ENCODE peak calls at places on chromosomes 3 and 15, in nine cellular contexts. U is prostate gland, P is SK-N-SH, E is upper lobe of left lung, M is SK-N-MC, B is K562, W is GM12891, K is HepG2, G is HCT116. X is an unnamed sample.

GRCh38 chr15:28181386-28181785 is 82.3 kb upstream of the OCA2 start:
- DNase-seq in W (no peak), U (no peak), M (no peak), E (no peak), B (no peak), K (no peak), P (no peak), G (no peak), X (no peak)

GRCh38 chr3:5122741-5123706 is 932 bp downstream of the ARL8B start:
- DNase-seq in P (peak; percentile 62), W (no peak), E (peak; percentile 76), U (peak; percentile 46), G (no peak), M (no peak), B (peak; percentile 73), K (peak; percentile 54), X (peak; percentile 10)

GRCh38 chr3:155424041-155424605 is 130.6 kb upstream of the STRIT1 start:
- DNase-seq in B (no peak), K (no peak), W (no peak), P (no peak), E (no peak), G (no peak), M (no peak), U (no peak), X (no peak)

GRCh38 chr3:5002174-5002870 is 23.1 kb downstream of the BHLHE40 start:
- DNase-seq in B (peak; percentile 89), M (no peak), U (no peak), W (no peak), E (peak; percentile 18), G (no peak), P (no peak), K (no peak), X (no peak)

GRCh38 chr15:60591491-60592385 is 112.8 kb upstream of the ICE2 start:
- DNase-seq in B (no peak), E (peak; percentile 40), G (no peak), M (no peak), K (no peak), U (peak; percentile 27), P (peak; percentile 83), W (peak; percentile 46), X (peak; percentile 80)

GRCh38 chr15:98779463-98780071 is 131.2 kb downstream of the IGF1R start:
- DNase-seq in U (peak; percentile 60), P (peak; percentile 76), W (peak; percentile 30), E (peak; percentile 80), B (peak; percentile 76), K (peak; percentile 64), G (peak; percentile 49), M (no peak), X (peak; percentile 82)

GRCh38 chr3:113000691-113001090 is 9.9 kb downstream of the GTPBP8 start:
- DNase-seq in G (no peak), M (no peak), E (no peak), P (no peak), W (no peak), B (no peak), K (no peak), U (no peak), X (no peak)

GRCh38 chr3:102195198-102195948 is 239.4 kb upstream of the ZPLD1 start:
- DNase-seq in W (no peak), M (no peak), B (no peak), K (no peak), P (no peak), U (no peak), G (no peak), E (peak; percentile 78), X (no peak)

GRCh38 chr15:61994216-61994615 is 66.0 kb downstream of the VPS13C start:
- DNase-seq in B (no peak), M (no peak), P (no peak), K (no peak), G (no peak), E (no peak), U (no peak), W (no peak), X (no peak)

GRCh38 chr3:194030372-194030771 is 105.6 kb upstream of the HES1 start:
- DNase-seq in W (no peak), M (no peak), K (peak; percentile 43), U (no peak), B (no peak), G (no peak), P (no peak), E (no peak), X (no peak)

GRCh38 chr15:44710236-44711088 is 661 bp downstream of the PATL2 start:
- DNase-seq in M (no peak), U (peak; percentile 35), P (no peak), G (no peak), K (no peak), W (no peak), E (peak; percentile 71), B (peak; percentile 68), X (no peak)

GRCh38 chr3:184003187-184003967 is 14.3 kb downstream of the ABCC5 start:
- DNase-seq in P (no peak), G (no peak), M (no peak), E (no peak), U (no peak), B (no peak), K (no peak), W (no peak), X (no peak)

GRCh38 chr15:78804391-78804792 is 6.9 kb downstream of the ADAMTS7 start:
- DNase-seq in P (no peak), E (no peak), K (no peak), U (no peak), G (no peak), B (no peak), W (no peak), M (no peak), X (peak; percentile 46)

GRCh38 chr3:152922554-152922953 is 87.6 kb downstream of the P2RY1 start:
- DNase-seq in E (no peak), W (no peak), M (no peak), B (no peak), U (no peak), P (no peak), K (no peak), G (no peak), X (no peak)

GRCh38 chr3:152916753-152917279 is 81.9 kb downstream of the P2RY1 start:
- DNase-seq in G (no peak), U (no peak), K (no peak), B (no peak), M (no peak), E (no peak), P (no peak), W (no peak), X (no peak)

GRCh38 chr3:152915695-152916094 is 80.8 kb downstream of the P2RY1 start:
- DNase-seq in E (no peak), W (no peak), M (no peak), B (peak; percentile 49), U (no peak), G (no peak), K (no peak), P (no peak), X (no peak)

DNA sequence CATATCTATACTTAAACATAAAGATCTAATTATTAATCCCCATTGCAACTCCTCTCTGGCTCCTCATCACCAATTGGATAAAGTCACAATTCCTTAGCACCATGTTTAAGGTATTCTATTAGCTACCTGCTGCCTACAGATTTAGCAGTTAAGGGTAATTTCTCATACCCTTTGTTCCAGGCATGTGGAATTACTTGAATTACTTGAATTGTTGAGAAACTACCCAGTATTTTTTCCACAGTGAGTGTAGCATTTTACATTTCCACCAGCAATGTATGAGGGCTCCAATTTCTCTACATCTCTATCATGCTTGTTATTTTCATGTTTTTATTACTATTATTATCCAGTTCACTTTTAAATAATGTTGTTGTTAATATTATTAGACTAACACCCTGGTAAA is 86.4 kb downstream of the P2RY1 start:
- DNase-seq in P (no peak), U (no peak), B (no peak), G (no peak), K (no peak), W (no peak), E (no peak), M (no peak), X (no peak)
- TF ChIP-seq POLR2AphosphoS5 in P (no peak), U (no peak), B (no peak), G (no peak), K (no peak), W (no peak), E (no peak), M (no peak), X (no peak)

GRCh38 chr15:81274255-81274654 is 49.7 kb downstream of the STARD5 start:
- DNase-seq in K (no peak), P (no peak), B (no peak), U (no peak), E (no peak), W (no peak), G (no peak), M (no peak), X (no peak)
- TF ChIP-seq POLR2AphosphoS5 in K (no peak), P (no peak), B (no peak), U (no peak), E (no peak), W (no peak), G (no peak), M (no peak), X (no peak)

GRCh38 chr3:150783334-150783733 is 20.4 kb upstream of the SIAH2 start:
- DNase-seq in B (no peak), G (no peak), M (no peak), E (no peak), P (no peak), K (no peak), U (no peak), W (no peak), X (no peak)
- TF ChIP-seq POLR2AphosphoS5 in B (no peak), G (no peak), M (no peak), E (no peak), P (no peak), K (no peak), U (no peak), W (no peak), X (no peak)

DNA sequence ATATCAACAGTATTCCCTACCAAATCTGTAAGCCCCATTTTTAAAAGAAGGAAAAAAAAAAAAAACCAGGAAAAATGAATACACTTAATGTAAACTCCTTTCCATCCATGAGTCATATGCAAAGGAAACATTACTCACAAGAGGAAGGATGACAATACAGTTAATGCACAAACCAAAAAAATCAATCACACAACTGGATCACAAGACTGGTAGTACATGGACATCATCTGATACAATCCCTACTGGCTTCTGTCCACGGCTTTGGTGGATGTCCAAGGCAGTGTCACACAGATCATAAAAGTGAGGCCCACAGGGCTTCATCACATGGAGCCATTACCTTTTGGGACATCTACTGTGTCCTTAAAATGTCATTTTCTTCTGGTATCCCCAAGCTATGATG is 44.0 kb downstream of the SUCLG2 start:
- DNase-seq in P (no peak), W (no peak), M (no peak), E (no peak), G (no peak), B (no peak), U (no peak), K (peak; percentile 35), X (no peak)
- TF ChIP-seq POLR2AphosphoS5 in P (no peak), W (no peak), M (no peak), E (no peak), G (no peak), B (no peak), U (no peak), K (no peak), X (no peak)

GRCh38 chr3:96354106-96354505 is 460.3 kb upstream of the EPHA6 start:
- DNase-seq in B (no peak), M (no peak), E (no peak), W (no peak), U (no peak), P (no peak), G (no peak), K (no peak), X (no peak)

GRCh38 chr3:96354742-96355141 is 459.7 kb upstream of the EPHA6 start:
- DNase-seq in W (no peak), U (no peak), G (no peak), B (no peak), E (no peak), M (no peak), K (no peak), P (no peak), X (no peak)
- TF ChIP-seq POLR2AphosphoS5 in W (no peak), U (no peak), G (no peak), B (no peak), E (no peak), M (no peak), K (no peak), P (no peak), X (no peak)